ENCODE peak calls at places on chromosome 18, in nine cellular contexts. E is fibroblast of lung, F is IMR-90, I is HCT116, H is OCI-LY7, V is neural progenitor cell, A is PC-3, W is hepatocyte, Q is GM12878. T is an unnamed sample.

GRCh38 chr18:50287028-50287440 is 458 bp downstream of the CXXC1 start:
- DNase-seq in E (no peak), F (no peak), I (no peak), H (no peak), V (no peak), A (no peak), W (no peak), Q (no peak), T (no peak)

GRCh38 chr18:8607776-8608682 is 1.2 kb upstream of the RAB12 start:
- DNase-seq in E (no peak), F (peak; percentile 45), I (no peak), H (peak; percentile 67), V (no peak), A (no peak), W (no peak), Q (peak; percentile 71), T (peak; percentile 35)

GRCh38 chr18:70422061-70422965 is 133.5 kb downstream of the SOCS6 start:
- DNase-seq in E (peak; percentile 98), F (peak; percentile 93), I (peak; percentile 94), H (no peak), V (no peak), A (peak; percentile 90), W (peak; percentile 70), Q (no peak), T (peak; percentile 93)

GRCh38 chr18:40016405-40016804 is 1938.6 kb upstream of the PIK3C3 start:
- DNase-seq in E (no peak), F (no peak), I (no peak), H (no peak), V (no peak), A (no peak), W (no peak), Q (no peak), T (no peak)

GRCh38 chr18:2881490-2882195 is 34.8 kb downstream of the EMILIN2 start:
- DNase-seq in E (peak; percentile 85), F (peak; percentile 88), I (no peak), H (peak; percentile 60), V (no peak), A (no peak), W (no peak), Q (no peak), T (peak; percentile 46)

GRCh38 chr18:23964282-23965238 is 50.0 kb upstream of the TTC39C start:
- DNase-seq in E (no peak), F (no peak), I (peak; percentile 55), H (peak; percentile 34), V (no peak), A (no peak), W (peak; percentile 3), Q (no peak), T (no peak)

GRCh38 chr18:51236225-51236624 is 38.7 kb upstream of the MEX3C start:
- DNase-seq in E (peak; percentile 87), F (peak; percentile 13), I (peak; percentile 31), H (no peak), V (no peak), A (peak; percentile 22), W (peak; percentile 70), Q (no peak), T (peak; percentile 82)

GRCh38 chr18:76351961-76352581 is 143.0 kb downstream of the ZNF516 start:
- DNase-seq in E (peak; percentile 66), F (peak; percentile 92), I (no peak), H (no peak), V (no peak), A (peak; percentile 29), W (peak; percentile 78), Q (no peak), T (peak; percentile 98)

GRCh38 chr18:55237665-55238064 is 278.4 kb upstream of the CCDC68 start:
- DNase-seq in E (no peak), F (no peak), I (no peak), H (no peak), V (no peak), A (no peak), W (no peak), Q (no peak), T (no peak)

GRCh38 chr18:9719421-9719981 is 11.4 kb downstream of the RAB31 start:
- DNase-seq in E (peak; percentile 90), F (peak; percentile 85), I (peak; percentile 80), H (no peak), V (no peak), A (peak; percentile 91), W (no peak), Q (no peak), T (peak; percentile 87)

GRCh38 chr18:5892772-5893431 is 2.4 kb downstream of the TMEM200C start:
- DNase-seq in E (no peak), F (peak; percentile 34), I (no peak), H (no peak), V (no peak), A (no peak), W (no peak), Q (no peak), T (peak; percentile 65)

GRCh38 chr18:5894613-5895299 is 566 bp downstream of the TMEM200C start:
- DNase-seq in E (peak; percentile 27), F (peak; percentile 18), I (no peak), H (no peak), V (peak; percentile 62), A (no peak), W (no peak), Q (no peak), T (peak; percentile 80)

GRCh38 chr18:5895300-5895885 is at the start of gene TMEM200C:
- DNase-seq in E (peak; percentile 49), F (peak; percentile 43), I (no peak), H (no peak), V (peak; percentile 90), A (peak; percentile 37), W (peak; percentile 75), Q (no peak), T (peak; percentile 82)

GRCh38 chr18:5894215-5894612 is 1.1 kb downstream of the TMEM200C start:
- DNase-seq in E (no peak), F (peak; percentile 12), I (no peak), H (no peak), V (no peak), A (no peak), W (no peak), Q (no peak), T (peak; percentile 56)

DNA sequence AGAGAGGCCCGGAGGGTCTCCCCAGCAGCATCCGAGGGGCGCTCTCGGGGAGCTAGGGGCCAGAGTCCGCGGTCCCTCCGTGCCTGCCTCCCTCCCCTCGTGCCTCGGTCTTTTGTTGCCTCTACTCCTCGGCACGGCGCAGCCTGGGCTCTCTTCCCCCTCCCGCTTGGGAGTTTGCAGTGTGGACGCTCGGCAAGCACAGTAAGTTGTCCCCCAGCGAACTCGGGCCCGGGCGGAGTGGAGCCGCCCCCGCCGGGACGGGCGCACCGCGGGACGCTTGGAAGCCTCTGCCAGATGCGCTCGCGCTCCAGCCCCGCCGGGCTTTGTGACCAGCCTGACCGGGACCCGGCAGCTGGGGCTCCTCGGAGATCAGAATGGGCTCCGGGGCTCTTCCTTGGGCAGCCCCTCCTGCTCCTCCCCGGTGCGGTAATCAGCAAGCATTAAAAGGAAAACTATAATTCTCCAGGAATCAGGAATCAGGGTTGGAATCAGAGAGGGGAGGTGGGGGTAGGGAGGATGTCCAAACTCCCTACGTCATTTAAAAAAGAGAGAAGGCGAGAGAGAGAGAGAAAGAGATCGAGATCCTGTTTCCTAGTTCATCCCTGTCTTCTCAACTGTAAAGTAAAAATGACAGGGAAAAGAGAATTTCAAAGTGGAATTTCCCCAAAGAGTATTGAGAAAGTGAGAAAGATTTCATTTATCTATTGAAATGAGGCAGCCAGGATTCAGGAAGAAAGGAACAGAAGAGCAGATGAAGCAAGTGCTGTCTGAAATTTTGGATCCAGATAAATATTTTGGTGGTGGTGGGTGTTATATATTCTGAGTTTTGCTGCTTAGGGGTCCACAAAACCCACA is 791 bp upstream of the TMEM200C start:
- DNase-seq in E (peak; percentile 76), F (peak; percentile 74), I (no peak), H (no peak), V (peak; percentile 86), A (peak; percentile 55), W (peak; percentile 69), Q (no peak), T (peak; percentile 79)
- TF ChIP-seq CTCF in E (no peak), F (no peak), I (no peak), H (no peak), V (peak; percentile 7), A (no peak), W (no peak), Q (no peak), T (no peak)

GRCh38 chr18:75123113-75123512 is 85.8 kb downstream of the PTGR3 start:
- DNase-seq in E (no peak), F (no peak), I (no peak), H (no peak), V (no peak), A (no peak), W (no peak), Q (no peak), T (no peak)
- H2AFZ ChIP-seq in E (no peak overlapping the region), F (no peak overlapping the region), I (no peak overlapping the region), H (no peak overlapping the region), V (no peak overlapping the region), A (no peak overlapping the region), W (no peak overlapping the region), Q (no peak overlapping the region), T (no peak overlapping the region)

GRCh38 chr18:31497404-31497710 is 620 bp upstream of the DSG2 start:
- DNase-seq in E (no peak), F (no peak), I (no peak), H (no peak), V (no peak), A (no peak), W (no peak), Q (no peak), T (no peak)

GRCh38 chr18:31497711-31498449 is at the start of gene DSG2:
- DNase-seq in E (peak; percentile 56), F (no peak), I (no peak), H (no peak), V (peak; percentile 85), A (peak; percentile 59), W (peak; percentile 91), Q (no peak), T (peak; percentile 92)

GRCh38 chr18:31500161-31500688 is 2.2 kb downstream of the DSG2 start:
- DNase-seq in E (no peak), F (no peak), I (no peak), H (peak; percentile 20), V (no peak), A (no peak), W (no peak), Q (peak; percentile 89), T (no peak)

GRCh38 chr18:31498450-31499156 is 626 bp downstream of the DSG2 start:
- DNase-seq in E (no peak), F (no peak), I (no peak), H (no peak), V (peak; percentile 6), A (no peak), W (no peak), Q (no peak), T (peak; percentile 73)

DNA sequence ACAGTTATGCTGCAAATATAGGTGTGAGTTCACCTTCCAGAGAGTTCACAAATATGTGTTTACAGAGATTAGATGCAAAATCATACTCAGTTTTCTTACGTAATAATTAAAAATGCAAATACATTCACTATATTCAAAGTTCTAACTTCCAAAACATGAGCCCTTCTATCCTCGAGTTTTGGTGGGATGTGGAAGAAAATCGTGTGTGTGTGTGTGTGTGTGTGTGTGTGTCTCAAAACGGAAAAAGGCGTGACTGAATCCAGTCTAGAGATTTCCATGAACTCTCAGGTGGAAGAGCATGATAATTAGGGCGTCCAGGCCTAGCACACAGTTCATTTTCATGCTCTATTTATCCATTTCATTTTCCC is 1.2 kb downstream of the DSG2 start:
- DNase-seq in E (no peak), F (no peak), I (no peak), H (no peak), V (no peak), A (no peak), W (no peak), Q (no peak), T (no peak)
- H3K4me3 ChIP-seq in E (no peak overlapping the region), F (no peak overlapping the region), I (peak overlapping the region; percentile 92), H (no peak overlapping the region), V (peak overlapping the region; percentile 69), A (peak overlapping the region; percentile 86), W (peak overlapping the region; percentile 55), Q (peak overlapping the region; percentile 88), T (no peak overlapping the region)

GRCh38 chr18:59222341-59222740 is 2.4 kb downstream of the GRP start:
- DNase-seq in E (no peak), F (no peak), I (no peak), H (no peak), V (no peak), A (peak; percentile 18), W (no peak), Q (no peak), T (no peak)
- TF ChIP-seq CTCF in E (no peak), F (no peak), I (no peak), H (no peak), V (no peak), A (peak; percentile 42), W (no peak), Q (no peak), T (no peak)

T was measured in osteoblast.